ENCODE peak calls at places on chromosomes 4 and X, in six cellular contexts. D, P, V, S, R and I are unnamed samples.

GRCh38 chrX:77785400-77785745 is 643 bp downstream of the ATRX start:
- DNase-seq in V (no peak), R (peak), P (peak), S (peak), D (peak), I (no peak)

GRCh38 chrX:31126205-31126604 is 54.4 kb upstream of the FTHL17 start:
- DNase-seq in D (peak), V (no peak), P (peak), R (no peak), S (no peak), I (peak)

GRCh38 chr4:118360101-118360500 is 7.3 kb upstream of the PRSS12 start:
- DNase-seq in R (no peak), S (no peak), D (no peak), V (no peak), P (no peak), I (no peak)

GRCh38 chr4:38381788-38382187 is 282.2 kb upstream of the KLF3 start:
- DNase-seq in P (no peak), S (no peak), V (no peak), D (no peak), R (no peak), I (no peak)

GRCh38 chr4:7765676-7766075 is 174.0 kb downstream of the AFAP1 start:
- DNase-seq in V (no peak), R (no peak), P (no peak), D (no peak), S (no peak), I (no peak)

GRCh38 chr4:169060396-169061081 is 50.5 kb upstream of the CBR4 start:
- DNase-seq in R (no peak), V (no peak), S (no peak), P (no peak), D (no peak), I (no peak)

GRCh38 chrX:101191217-101191750 is 28.3 kb upstream of the DRP2 start:
- DNase-seq in V (peak), S (peak), R (peak), D (no peak), P (no peak), I (peak)

GRCh38 chr4:41526628-41527027 is 11.3 kb upstream of the LIMCH1 start:
- DNase-seq in P (no peak), S (no peak), R (no peak), V (no peak), D (peak), I (peak)

GRCh38 chr4:48112017-48112667 is 21.9 kb downstream of the TXK start:
- DNase-seq in P (no peak), V (no peak), D (peak), S (no peak), R (no peak), I (no peak)

GRCh38 chrX:139851730-139852129 is 81.1 kb downstream of the ATP11C start:
- DNase-seq in P (no peak), S (no peak), D (peak), R (no peak), V (no peak), I (no peak)

GRCh38 chrX:53071604-53072417 is 10.4 kb upstream of the TSPYL2 start:
- DNase-seq in P (peak), R (no peak), S (peak), D (peak), V (no peak), I (peak)

GRCh38 chrX:73561791-73562190 is 1.2 kb upstream of the CHIC1 start:
- DNase-seq in S (no peak), R (no peak), V (no peak), D (peak), P (no peak), I (no peak)

GRCh38 chr4:6109842-6110560 is 90.3 kb downstream of the JAKMIP1 start:
- DNase-seq in V (peak), R (peak), S (peak), P (no peak), D (no peak), I (no peak)

GRCh38 chr4:82287720-82288119 is 86.1 kb downstream of the HNRNPD start:
- DNase-seq in P (no peak), R (no peak), D (no peak), V (no peak), S (no peak), I (no peak)

GRCh38 chrX:18640686-18641085 is 31.2 kb downstream of the RS1 start:
- DNase-seq in S (peak), P (no peak), R (peak), D (no peak), V (no peak), I (no peak)

GRCh38 chr4:181821039-181822004 is 421.9 kb upstream of the TENM3 start:
- DNase-seq in R (peak), P (no peak), S (no peak), D (peak), V (no peak), I (no peak)

GRCh38 chr4:76307670-76308014 is 1.1 kb downstream of the STBD1 start:
- DNase-seq in V (no peak), S (no peak), R (no peak), P (no peak), D (no peak), I (no peak)

GRCh38 chrX:3244955-3245354 is 101.5 kb downstream of the MXRA5 start:
- DNase-seq in S (no peak), D (no peak), P (no peak), V (no peak), R (no peak), I (no peak)

GRCh38 chr4:57460967-57461366 is 350.8 kb upstream of the IGFBP7 start:
- DNase-seq in R (no peak), V (no peak), P (no peak), S (no peak), D (no peak), I (no peak)

GRCh38 chr4:128380306-128380705 is 92.7 kb upstream of the PGRMC2 start:
- DNase-seq in S (no peak), P (no peak), V (no peak), D (no peak), R (no peak), I (no peak)

GRCh38 chr4:173013232-173013932 is 155.2 kb upstream of the GALNT7 start:
- DNase-seq in P (peak), R (peak), D (peak), S (peak), V (no peak), I (no peak)

GRCh38 chr4:14862881-14863280 is 139.4 kb upstream of the CPEB2 start:
- DNase-seq in V (no peak), D (no peak), S (peak), P (no peak), R (no peak), I (no peak)

GRCh38 chrX:88903989-88904718 is 157.1 kb downstream of the CPXCR1 start:
- DNase-seq in P (no peak), R (no peak), D (no peak), V (no peak), S (no peak), I (no peak)

DNA sequence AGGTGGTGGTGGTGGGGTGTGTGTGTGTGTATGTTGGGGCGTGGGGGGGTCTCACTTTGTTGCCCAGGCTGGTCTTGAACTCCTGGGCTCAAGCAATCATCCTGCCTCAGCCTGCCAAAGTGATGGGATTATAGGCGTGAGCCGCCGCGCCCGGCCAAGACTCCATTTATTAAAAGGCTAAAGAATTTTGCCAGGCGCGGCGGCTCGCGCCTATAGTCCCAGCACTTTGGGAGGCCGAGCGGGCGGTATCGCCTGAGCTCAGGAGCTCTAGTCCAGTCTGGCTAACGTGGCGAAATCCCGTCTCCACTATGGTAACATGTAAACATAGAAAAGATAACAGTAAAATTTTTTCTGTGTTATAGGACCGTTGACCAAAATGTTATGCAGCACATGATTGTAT is 3.7 kb upstream of the UBA1 start:
- DNase-seq in S (no peak), R (no peak), P (no peak), D (no peak), V (no peak), I (peak)
- H3K14ac ChIP-seq in S (no peak), R (no peak), P (no peak), D (no peak), V (no peak), I (no peak)

GRCh38 chr4:139153411-139154133 is 23.4 kb downstream of the ELF2 start:
- DNase-seq in R (no peak), S (no peak), V (no peak), P (no peak), D (peak), I (peak)

GRCh38 chr4:139152249-139152648 is 24.8 kb downstream of the ELF2 start:
- DNase-seq in S (no peak), P (no peak), R (no peak), V (no peak), D (no peak), I (no peak)

GRCh38 chr4:139154538-139154937 is 22.5 kb downstream of the ELF2 start:
- DNase-seq in S (peak), V (no peak), D (no peak), P (no peak), R (no peak), I (no peak)

GRCh38 chr4:139154134-139154421 is 22.9 kb downstream of the ELF2 start:
- DNase-seq in D (no peak), R (no peak), P (no peak), V (no peak), S (no peak), I (no peak)

GRCh38 chr4:139154952-139155557 is 22.0 kb downstream of the ELF2 start:
- DNase-seq in S (no peak), R (no peak), P (no peak), V (no peak), D (no peak), I (no peak)
- H2AK5ac ChIP-seq in S (peak), R (no peak), P (no peak), V (peak), D (no peak), I (peak)

GRCh38 chrX:63560601-63561218 is 209.6 kb upstream of the SPIN4 start:
- DNase-seq in V (peak), P (peak), D (peak), R (peak), S (peak), I (peak)
- H2BK5ac ChIP-seq in V (peak), P (no peak), D (peak), R (no peak), S (no peak), I (peak)

GRCh38 chrX:65127804-65128203 is 151.6 kb upstream of the ZC4H2 start:
- DNase-seq in P (no peak), S (no peak), D (no peak), R (no peak), V (no peak), I (no peak)
- H3K14ac ChIP-seq in P (no peak), S (no peak), D (no peak), R (no peak), V (no peak), I (no peak)